ENCODE peak calls at places on chromosomes 12 and 14, in six cellular contexts. M is HCEC 1CT, W is upper lobe of right lung, P is choroid plexus epithelial cell, Y is foreskin keratinocyte, X is heart right ventricle. N is an unnamed sample.

GRCh38 chr12:45379261-45379660 is 163.4 kb downstream of the ANO6 start:
- DNase-seq in M (no peak), W (no peak), P (peak), Y (peak), X (no peak), N (no peak)

GRCh38 chr12:127650626-127651025 is 616.3 kb upstream of the TMEM132C start:
- DNase-seq in M (no peak), W (no peak), P (no peak), Y (no peak), X (no peak), N (no peak)

GRCh38 chr14:89899917-89900680 is 54.4 kb downstream of the EFCAB11 start:
- DNase-seq in M (peak), W (no peak), P (peak), Y (no peak), X (no peak), N (peak)

GRCh38 chr14:50943261-50943942 is 881 bp downstream of the PYGL start:
- DNase-seq in M (peak), W (peak), P (no peak), Y (no peak), X (peak), N (peak)

GRCh38 chr12:2179953-2180736 is 127.4 kb downstream of the CACNA1C start:
- DNase-seq in M (peak), W (no peak), P (peak), Y (no peak), X (peak), N (peak)

GRCh38 chr14:52272375-52272774 is 4.9 kb downstream of the PTGDR start:
- DNase-seq in M (peak), W (no peak), P (peak), Y (no peak), X (no peak), N (peak)

GRCh38 chr12:27331299-27331926 is 1.2 kb upstream of the BMAL2 start:
- DNase-seq in M (peak), W (no peak), P (peak), Y (peak), X (no peak), N (peak)

GRCh38 chr12:48988030-48988649 is 10.0 kb downstream of the WNT1 start:
- DNase-seq in M (peak), W (peak), P (peak), Y (no peak), X (peak), N (peak)

GRCh38 chr12:102954143-102954542 is 3.3 kb upstream of the ASCL1 start:
- DNase-seq in M (no peak), W (no peak), P (no peak), Y (no peak), X (no peak), N (no peak)